ENCODE peak calls at places on chromosome 1, in five cellular contexts. O is neural crest cell, E is sigmoid colon, L is fibroblast of lung, V is fibroblast of pulmonary artery. F is an unnamed sample.

GRCh38 chr1:216144661-216145450 is 278.4 kb downstream of the USH2A start:
- DNase-seq in O (no peak), E (no peak), L (no peak), V (no peak), F (no peak)

GRCh38 chr1:2073382-2074230 is 23.4 kb downstream of the PRKCZ start:
- DNase-seq in O (peak), E (no peak), L (peak), V (peak), F (no peak)

GRCh38 chr1:184965889-184966860 is 8.1 kb downstream of the NIBAN1 start:
- DNase-seq in O (no peak), E (no peak), L (peak), V (no peak), F (no peak)

GRCh38 chr1:93585059-93585966 is 96.3 kb downstream of the BCAR3 start:
- DNase-seq in O (no peak), E (peak), L (peak), V (peak), F (no peak)

GRCh38 chr1:62725981-62726588 is 37.9 kb upstream of the DOCK7 start:
- DNase-seq in O (no peak), E (no peak), L (peak), V (peak), F (no peak)

GRCh38 chr1:165352109-165352441 is 4.4 kb downstream of the LMX1A start:
- DNase-seq in O (no peak), E (no peak), L (no peak), V (no peak), F (no peak)

GRCh38 chr1:26372039-26372438 is 511 bp downstream of the ZNF683 start:
- DNase-seq in O (no peak), E (no peak), L (peak), V (no peak), F (no peak)

GRCh38 chr1:20372676-20373075 is 82.0 kb downstream of the VWA5B1 start:
- DNase-seq in O (no peak), E (peak), L (no peak), V (no peak), F (no peak)

GRCh38 chr1:8816831-8817412 is 518 bp downstream of the RERE start:
- DNase-seq in O (peak), E (peak), L (peak), V (no peak), F (peak)

GRCh38 chr1:234881893-234882771 is 246.5 kb downstream of the TOMM20 start:
- DNase-seq in O (no peak), E (peak), L (no peak), V (no peak), F (peak)

GRCh38 chr1:232805269-232806070 is at the start of gene MAP10:
- DNase-seq in O (peak), E (peak), L (peak), V (peak), F (peak)

GRCh38 chr1:222880586-222880985 is 65.7 kb downstream of the DISP1 start:
- DNase-seq in O (no peak), E (no peak), L (peak), V (peak), F (no peak)

GRCh38 chr1:67085326-67085725 is 31.4 kb upstream of the SLC35D1 start:
- DNase-seq in O (no peak), E (no peak), L (no peak), V (no peak), F (no peak)

GRCh38 chr1:10980841-10981727 is 31.4 kb upstream of the TARDBP start:
- DNase-seq in O (peak), E (peak), L (peak), V (peak), F (no peak)

GRCh38 chr1:108877858-108878257 is 1.1 kb downstream of the GPSM2 start:
- DNase-seq in O (no peak), E (no peak), L (peak), V (peak), F (no peak)

DNA sequence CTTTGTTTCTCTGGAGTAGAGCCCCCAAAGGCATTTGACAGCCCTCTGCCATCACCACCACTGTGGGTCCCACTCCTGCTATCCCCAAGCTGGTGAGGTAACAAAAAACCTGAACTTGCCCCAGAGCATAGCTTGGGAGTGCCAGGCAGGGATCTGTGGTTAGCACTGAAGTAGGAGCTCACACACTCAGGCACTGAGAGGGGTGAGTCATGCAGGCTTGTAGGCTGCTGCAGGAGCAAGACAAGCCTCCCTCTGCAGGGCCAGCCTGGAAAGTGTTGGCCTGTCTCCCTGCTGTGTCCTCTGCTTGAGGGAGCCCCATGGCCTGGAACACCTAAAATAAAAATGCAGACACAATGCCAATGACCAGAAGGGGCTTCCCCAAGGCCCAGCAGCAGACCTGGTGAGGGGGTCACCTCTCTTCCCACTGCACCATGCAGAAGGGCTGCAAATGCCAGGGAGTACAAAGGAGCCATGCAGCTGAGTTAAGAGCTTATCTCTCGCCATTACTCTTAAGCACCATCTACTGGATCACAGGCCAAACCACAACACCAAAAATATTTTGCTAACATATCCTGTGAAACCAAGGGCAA is 108.9 kb upstream of the POGK start:
- DNase-seq in O (no peak), E (no peak), L (peak), V (no peak), F (no peak)
- TF ChIP-seq CTCF in O (no peak), E (no peak), L (no peak), V (no peak), F (no peak)

GRCh38 chr1:202213361-202214088 is 19.9 kb downstream of the LGR6 start:
- DNase-seq in O (no peak), E (no peak), L (no peak), V (no peak), F (no peak)
- TF ChIP-seq CTCF in O (peak), E (no peak), L (peak), V (peak), F (no peak)

DNA sequence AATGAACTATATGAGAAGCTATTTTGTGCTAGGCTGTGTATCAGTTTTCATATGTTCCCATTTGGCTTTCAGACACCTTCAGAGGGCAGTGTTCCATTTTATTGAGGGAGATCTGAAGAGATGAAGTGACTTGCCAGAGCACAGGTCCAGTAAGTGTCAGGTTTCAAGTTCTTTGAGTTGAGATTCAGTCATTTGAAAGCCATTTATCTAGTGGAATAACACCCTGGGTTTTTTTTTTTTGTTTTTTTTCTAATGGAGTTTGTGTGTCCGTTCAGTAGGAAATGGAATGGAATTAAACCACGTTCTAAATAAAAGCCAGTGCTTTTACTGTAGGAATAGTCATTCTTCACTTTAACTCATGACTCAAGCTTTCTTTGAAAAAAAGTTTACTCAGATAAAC is 652.9 kb upstream of the USP24 start:
- DNase-seq in O (no peak), E (no peak), L (peak), V (peak), F (no peak)
- TF ChIP-seq CTCF in O (no peak), E (no peak), L (peak), V (no peak), F (no peak)

GRCh38 chr1:36085126-36085525 is 1.2 kb downstream of the TEKT2 start:
- DNase-seq in O (no peak), E (peak), L (no peak), V (no peak), F (no peak)

GRCh38 chr1:36083219-36083618 is 675 bp upstream of the TEKT2 start:
- DNase-seq in O (no peak), E (peak), L (no peak), V (no peak), F (no peak)

GRCh38 chr1:36084502-36085115 is 715 bp downstream of the TEKT2 start:
- DNase-seq in O (no peak), E (no peak), L (no peak), V (no peak), F (no peak)

GRCh38 chr1:36081926-36082485 is 1.9 kb upstream of the TEKT2 start:
- DNase-seq in O (no peak), E (no peak), L (no peak), V (no peak), F (no peak)

GRCh38 chr1:36083635-36084501 is at the start of gene TEKT2:
- DNase-seq in O (peak), E (peak), L (no peak), V (peak), F (peak)
- TF ChIP-seq CTCF in O (no peak), E (no peak), L (no peak), V (no peak), F (no peak)

GRCh38 chr1:229452956-229453801 is 19.3 kb upstream of the ACTA1 start:
- DNase-seq in O (no peak), E (no peak), L (peak), V (peak), F (no peak)
- TF ChIP-seq CTCF in O (peak), E (no peak), L (peak), V (peak), F (no peak)

DNA sequence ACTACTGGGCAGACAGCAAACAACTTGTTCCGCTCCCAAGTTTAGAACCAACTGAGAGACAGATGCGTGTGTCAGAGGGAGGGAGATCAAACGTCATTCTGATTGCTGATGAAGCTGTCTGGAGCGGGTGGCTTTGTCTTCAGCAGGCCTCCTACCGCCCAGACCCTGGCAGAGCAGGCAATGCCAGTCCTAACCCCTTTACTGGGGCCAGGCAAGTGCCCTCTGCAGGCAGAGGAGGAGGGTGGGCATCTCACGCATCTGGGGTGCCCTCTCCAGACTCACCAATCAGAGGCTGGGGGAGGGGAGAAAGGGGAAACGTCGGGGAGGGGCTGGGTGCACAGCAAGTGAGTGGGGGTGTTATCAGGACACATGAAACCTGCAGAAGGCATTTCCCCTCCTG is 126.6 kb downstream of the ACTL8 start:
- DNase-seq in O (no peak), E (no peak), L (no peak), V (no peak), F (no peak)
- TF ChIP-seq CTCF in O (no peak), E (no peak), L (no peak), V (no peak), F (no peak)

DNA sequence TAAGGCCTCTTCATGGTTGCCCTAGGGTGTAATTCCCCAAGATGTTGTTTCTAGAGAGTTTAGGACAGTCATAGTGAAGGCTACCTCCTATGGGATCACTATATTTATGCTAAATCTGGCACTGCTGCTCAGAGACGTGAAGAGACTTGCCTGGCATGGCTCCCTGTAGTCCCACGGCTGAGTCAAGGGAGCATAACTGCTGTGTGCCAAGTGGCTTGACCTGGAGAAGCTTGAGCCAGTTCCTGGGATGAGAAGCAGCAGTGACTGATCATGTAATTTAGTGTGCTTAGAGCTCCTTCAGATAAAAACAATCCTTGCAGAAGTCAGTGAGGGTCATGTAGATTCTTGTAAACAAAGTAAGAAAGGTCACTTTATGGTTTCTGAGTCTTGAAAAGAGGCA is 68.9 kb upstream of the TSPAN2 start:
- DNase-seq in O (no peak), E (no peak), L (peak), V (peak), F (no peak)
- TF ChIP-seq CTCF in O (no peak), E (no peak), L (no peak), V (no peak), F (no peak)

GRCh38 chr1:154614247-154614646 is 6.3 kb upstream of the ADAR start:
- DNase-seq in O (no peak), E (no peak), L (no peak), V (no peak), F (no peak)
- TF ChIP-seq CTCF in O (no peak), E (no peak), L (no peak), V (no peak), F (no peak)

GRCh38 chr1:55558515-55558914 is 343.4 kb upstream of the USP24 start:
- DNase-seq in O (no peak), E (no peak), L (no peak), V (no peak), F (no peak)

GRCh38 chr1:55560246-55560645 is 345.1 kb upstream of the USP24 start:
- DNase-seq in O (no peak), E (no peak), L (no peak), V (no peak), F (no peak)

GRCh38 chr1:55559111-55559510 is 343.9 kb upstream of the USP24 start:
- DNase-seq in O (no peak), E (no peak), L (no peak), V (no peak), F (no peak)

GRCh38 chr1:55556378-55556777 is 341.2 kb upstream of the USP24 start:
- DNase-seq in O (no peak), E (no peak), L (no peak), V (no peak), F (no peak)

DNA sequence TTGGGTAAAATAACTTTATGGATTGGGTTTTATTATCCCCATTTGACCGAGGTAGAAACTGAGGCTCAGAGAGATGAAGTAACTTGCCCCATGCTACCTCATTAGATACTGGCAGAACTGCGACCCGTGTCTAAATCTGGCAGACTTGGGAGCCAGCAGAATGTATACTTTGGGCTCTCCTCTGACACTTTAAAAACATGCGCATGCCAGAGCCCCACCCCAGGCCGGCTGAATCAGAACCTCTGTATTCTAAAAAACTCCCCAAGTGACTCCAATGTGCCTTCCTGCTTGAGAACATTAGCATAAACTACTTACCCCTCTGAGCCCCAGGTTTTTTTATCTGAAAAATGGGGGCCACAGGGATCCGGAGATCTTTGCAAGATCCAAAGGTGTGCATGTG is 344.6 kb upstream of the USP24 start:
- DNase-seq in O (no peak), E (no peak), L (no peak), V (no peak), F (no peak)
- TF ChIP-seq CTCF in O (no peak), E (no peak), L (no peak), V (no peak), F (no peak)

F was measured in GM13976.